ENCODE peak calls at places on chromosomes 3 and 15, in eight cellular contexts. A, J, N, P, B, R, D and Y are unnamed samples.

GRCh38 chr3:28761380-28761779 is 412.8 kb upstream of the AZI2 start:
- DNase-seq in D (no peak), R (no peak), J (no peak), N (no peak), P (no peak), B (no peak), A (no peak), Y (no peak)

GRCh38 chr15:25671132-25671531 is 192.0 kb downstream of the ATP10A start:
- DNase-seq in N (no peak), J (no peak), A (no peak), B (no peak), P (no peak), R (no peak), D (no peak), Y (no peak)

GRCh38 chr3:107124885-107125284 is 252.4 kb upstream of the CCDC54 start:
- DNase-seq in B (peak), P (no peak), J (no peak), A (no peak), D (no peak), N (no peak), R (no peak), Y (peak)

GRCh38 chr3:189001559-189001958 is 170.2 kb upstream of the TPRG1 start:
- DNase-seq in N (no peak), J (no peak), P (no peak), A (peak), R (no peak), D (no peak), B (peak), Y (peak)

GRCh38 chr3:10449436-10449835 is 56.0 kb downstream of the ATP2B2 start:
- DNase-seq in R (no peak), A (no peak), N (no peak), J (no peak), P (no peak), B (no peak), D (no peak), Y (no peak)

GRCh38 chr15:99333413-99333812 is 82.1 kb downstream of the LRRC28 start:
- DNase-seq in B (no peak), A (no peak), N (no peak), P (no peak), R (no peak), J (no peak), D (no peak), Y (no peak)

GRCh38 chr15:75036269-75036668 is 12.9 kb downstream of the PPCDC start:
- DNase-seq in R (no peak), N (no peak), B (no peak), D (no peak), P (peak), A (no peak), J (no peak), Y (no peak)

GRCh38 chr3:13628841-13629551 is 80.1 kb downstream of the FBLN2 start:
- DNase-seq in B (no peak), P (no peak), A (no peak), D (no peak), R (no peak), N (no peak), J (no peak), Y (no peak)

GRCh38 chr3:120854908-120855526 is 53.0 kb upstream of the STXBP5L start:
- DNase-seq in D (no peak), J (no peak), A (no peak), N (no peak), R (no peak), P (no peak), B (no peak), Y (no peak)

GRCh38 chr15:86615816-86616215 is 536.1 kb downstream of the AGBL1 start:
- DNase-seq in R (no peak), J (no peak), N (no peak), P (no peak), A (no peak), B (no peak), D (no peak), Y (no peak)

GRCh38 chr15:38076806-38077205 is 142.4 kb downstream of the TMCO5A start:
- DNase-seq in J (peak), D (peak), N (no peak), R (peak), A (no peak), B (no peak), P (no peak), Y (no peak)